ENCODE peak calls at places on chromosomes 6 and 20, in five cellular contexts. C is activated CD4-positive, alpha-beta T cell treated with anti-CD3 and anti-CD28 coated beads, Interleukin-2, amount 10 ng/mL, durations not matched to agents 7 days and 5 days; E is adipocyte; L is occipital lobe; Z is tibial nerve. D is an unnamed sample.
A peak's percentile ranks its signal among the peaks of the same experiment; 100 is the strongest.

GRCh38 chr6:44660561-44661220 is 273.2 kb downstream of the CDC5L start:
- DNase-seq in C (no peak), E (peak; percentile 61), L (no peak), Z (no peak), D (no peak)

GRCh38 chr6:35725721-35726438 is 11.0 kb upstream of the ARMC12 start:
- DNase-seq in C (no peak), E (peak; percentile 67), L (peak; percentile 78), Z (peak; percentile 62), D (no peak)

GRCh38 chr6:101203664-101204063 is 189.8 kb upstream of the GRIK2 start:
- DNase-seq in C (no peak), E (no peak), L (no peak), Z (no peak), D (no peak)

GRCh38 chr6:3405679-3406078 is 51.2 kb downstream of the SLC22A23 start:
- DNase-seq in C (no peak), E (peak; percentile 69), L (no peak), Z (no peak), D (no peak)

GRCh38 chr20:10040070-10040970 is 5.5 kb downstream of the ANKEF1 start:
- DNase-seq in C (no peak), E (peak; percentile 66), L (no peak), Z (no peak), D (no peak)

GRCh38 chr6:129709451-129709908 is 497 bp downstream of the ARHGAP18 start:
- DNase-seq in C (no peak), E (peak; percentile 90), L (no peak), Z (no peak), D (no peak)

GRCh38 chr20:54172856-54173652 is 732 bp downstream of the CYP24A1 start:
- DNase-seq in C (no peak), E (no peak), L (no peak), Z (no peak), D (no peak)

GRCh38 chr6:2385584-2385983 is 140.2 kb upstream of the GMDS start:
- DNase-seq in C (no peak), E (no peak), L (no peak), Z (no peak), D (no peak)

GRCh38 chr6:38281131-38281530 is 358.6 kb downstream of the BTBD9 start:
- DNase-seq in C (no peak), E (no peak), L (no peak), Z (no peak), D (no peak)

GRCh38 chr6:30465582-30466306 is 23.6 kb upstream of the HLA-E start:
- DNase-seq in C (no peak), E (no peak), L (no peak), Z (no peak), D (no peak)

GRCh38 chr6:28838634-28839442 is 84.9 kb downstream of the TRIM27 start:
- DNase-seq in C (peak; percentile 80), E (peak; percentile 97), L (peak; percentile 78), Z (peak; percentile 57), D (peak; percentile 58)

GRCh38 chr6:152124432-152125074 is 317.1 kb downstream of the ESR1 start:
- DNase-seq in C (no peak), E (peak; percentile 84), L (no peak), Z (no peak), D (no peak)

GRCh38 chr6:12841619-12842018 is 125.1 kb downstream of the PHACTR1 start:
- DNase-seq in C (no peak), E (no peak), L (no peak), Z (no peak), D (no peak)

GRCh38 chr6:138945354-138945753 is 42.7 kb downstream of the REPS1 start:
- DNase-seq in C (no peak), E (no peak), L (no peak), Z (no peak), D (no peak)

GRCh38 chr6:56346958-56347357 is 99.6 kb upstream of the COL21A1 start:
- DNase-seq in C (no peak), E (no peak), L (no peak), Z (no peak), D (no peak)

GRCh38 chr6:55632953-55633352 is 54.0 kb upstream of the HMGCLL1 start:
- DNase-seq in C (no peak), E (peak; percentile 19), L (no peak), Z (no peak), D (no peak)

GRCh38 chr20:36606171-36607116 is 865 bp downstream of the RAB5IF start:
- DNase-seq in C (no peak), E (peak; percentile 71), L (no peak), Z (no peak), D (no peak)

GRCh38 chr6:132972971-132973370 is 158.6 kb downstream of the RPS12 start:
- DNase-seq in C (no peak), E (no peak), L (no peak), Z (no peak), D (no peak)

GRCh38 chr6:99606670-99607415 is at the start of gene PRDM13:
- DNase-seq in C (no peak), E (no peak), L (no peak), Z (no peak), D (no peak)